ENCODE peak calls at places on chromosomes 3 and 15, in seven cellular contexts. L, V, M, K, C, B and N are unnamed samples.

GRCh38 chr3:87333393-87333892 is 57.1 kb upstream of the POU1F1 start:
- DNase-seq in L (peak; percentile 63), V (peak; percentile 12), M (no peak), K (no peak), C (no peak), B (peak; percentile 95), N (no peak)

GRCh38 chr3:11452988-11453847 is 181.0 kb downstream of the ATG7 start:
- DNase-seq in L (peak; percentile 74), V (no peak), M (no peak), K (no peak), C (no peak), B (peak; percentile 70), N (peak; percentile 56)

GRCh38 chr15:62951481-62951880 is 91.1 kb upstream of the TPM1 start:
- DNase-seq in L (no peak), V (no peak), M (no peak), K (no peak), C (no peak), B (no peak), N (no peak)

GRCh38 chr3:126338796-126339241 is 18.4 kb downstream of the KLF15 start:
- DNase-seq in L (no peak), V (no peak), M (no peak), K (no peak), C (no peak), B (no peak), N (no peak)

GRCh38 chr3:64133991-64134390 is 91.3 kb downstream of the PRICKLE2 start:
- DNase-seq in L (no peak), V (no peak), M (no peak), K (no peak), C (no peak), B (no peak), N (peak; percentile 50)

GRCh38 chr3:52645549-52645948 is 40.2 kb downstream of the PBRM1 start:
- DNase-seq in L (no peak), V (no peak), M (no peak), K (no peak), C (no peak), B (no peak), N (no peak)

GRCh38 chr3:80190051-80190450 is 422.3 kb upstream of the ROBO1 start:
- DNase-seq in L (peak; percentile 92), V (peak; percentile 45), M (no peak), K (no peak), C (no peak), B (no peak), N (no peak)

GRCh38 chr3:101829066-101829830 is 20.1 kb upstream of the NFKBIZ start:
- DNase-seq in L (peak; percentile 66), V (no peak), M (no peak), K (no peak), C (no peak), B (peak; percentile 68), N (no peak)

GRCh38 chr3:32421185-32421584 is 29.5 kb downstream of the CMTM7 start:
- DNase-seq in L (no peak), V (no peak), M (no peak), K (no peak), C (no peak), B (no peak), N (no peak)